ENCODE peak calls at places on chromosomes 11 and 22, in seven cellular contexts. K is mucosa of descending colon, Z is ovary, U is esophagus squamous epithelium, F is fibroblast of the aortic adventitia, A is GM12865, L is AG10803. P is an unnamed sample.

GRCh38 chr22:48975252-48975780 is 852.4 kb downstream of the BRD1 start:
- DNase-seq in K (no peak), Z (no peak), U (no peak), F (no peak), A (no peak), L (no peak), P (no peak)

GRCh38 chr11:123525511-123525918 is 95.4 kb downstream of the GRAMD1B start:
- DNase-seq in K (no peak), Z (no peak), U (no peak), F (no peak), A (no peak), L (peak), P (no peak)

GRCh38 chr11:103800406-103801114 is 235.9 kb upstream of the DDI1 start:
- DNase-seq in K (no peak), Z (peak), U (no peak), F (peak), A (no peak), L (peak), P (no peak)

GRCh38 chr11:63944987-63945386 is 6.2 kb downstream of the NAA40 start:
- DNase-seq in K (no peak), Z (peak), U (no peak), F (peak), A (no peak), L (peak), P (no peak)

GRCh38 chr22:38770257-38770949 is 14.6 kb upstream of the SUN2 start:
- DNase-seq in K (no peak), Z (no peak), U (no peak), F (no peak), A (no peak), L (no peak), P (no peak)

GRCh38 chr22:28903719-28904118 is 20.3 kb downstream of the ZNRF3 start:
- DNase-seq in K (no peak), Z (peak), U (no peak), F (peak), A (no peak), L (no peak), P (no peak)

GRCh38 chr11:62413060-62413696 is 5.7 kb upstream of the SCGB1A1 start:
- DNase-seq in K (no peak), Z (no peak), U (no peak), F (no peak), A (no peak), L (no peak), P (no peak)

GRCh38 chr11:65095974-65096806 is at the start of gene VPS51:
- DNase-seq in K (peak), Z (peak), U (peak), F (peak), A (peak), L (peak), P (peak)

GRCh38 chr22:27842994-27843431 is 41.5 kb upstream of the MN1 start:
- DNase-seq in K (no peak), Z (no peak), U (no peak), F (peak), A (no peak), L (peak), P (no peak)

GRCh38 chr22:39148024-39148726 is 4.3 kb downstream of the CBX7 start:
- DNase-seq in K (peak), Z (peak), U (no peak), F (no peak), A (no peak), L (no peak), P (no peak)

GRCh38 chr11:108824601-108825000 is 159.7 kb downstream of the DDX10 start:
- DNase-seq in K (no peak), Z (no peak), U (no peak), F (no peak), A (no peak), L (peak), P (no peak)

GRCh38 chr11:47269829-47270305 is at the start of gene MADD:
- DNase-seq in K (peak), Z (peak), U (peak), F (peak), A (peak), L (peak), P (peak)

GRCh38 chr22:31350410-31350863 is 4.3 kb upstream of the PATZ1 start:
- DNase-seq in K (peak), Z (no peak), U (no peak), F (no peak), A (no peak), L (no peak), P (no peak)

GRCh38 chr11:16905375-16905774 is 108.8 kb downstream of the PLEKHA7 start:
- DNase-seq in K (no peak), Z (no peak), U (no peak), F (no peak), A (no peak), L (no peak), P (no peak)

GRCh38 chr22:36467042-36467810 is 14.2 kb downstream of the TXN2 start:
- DNase-seq in K (peak), Z (peak), U (no peak), F (peak), A (no peak), L (peak), P (no peak)

GRCh38 chr11:79438631-79439429 is 2.0 kb downstream of the TENM4 start:
- DNase-seq in K (peak), Z (peak), U (no peak), F (peak), A (no peak), L (peak), P (peak)

GRCh38 chr22:41544671-41545476 is 604 bp upstream of the POLR3H start:
- DNase-seq in K (no peak), Z (no peak), U (no peak), F (no peak), A (peak), L (no peak), P (no peak)

GRCh38 chr11:46736146-46736545 is 17.1 kb downstream of the F2 start:
- DNase-seq in K (no peak), Z (no peak), U (no peak), F (no peak), A (no peak), L (no peak), P (no peak)

GRCh38 chr11:104964247-104964646 is 4.1 kb downstream of the CASP4 start:
- DNase-seq in K (no peak), Z (no peak), U (no peak), F (no peak), A (no peak), L (no peak), P (no peak)

GRCh38 chr11:1406571-1407485 is 17.1 kb downstream of the BRSK2 start:
- DNase-seq in K (no peak), Z (no peak), U (no peak), F (no peak), A (no peak), L (no peak), P (no peak)

GRCh38 chr22:31019276-31019930 is 50.3 kb downstream of the TUG1 start:
- DNase-seq in K (no peak), Z (no peak), U (no peak), F (no peak), A (no peak), L (no peak), P (no peak)

GRCh38 chr11:5690216-5690615 is 626 bp downstream of the TRIM22 start:
- DNase-seq in K (no peak), Z (no peak), U (no peak), F (peak), A (peak), L (peak), P (no peak)

GRCh38 chr11:282630-283360 is 4.6 kb downstream of the NLRP6 start:
- DNase-seq in K (no peak), Z (no peak), U (no peak), F (no peak), A (no peak), L (no peak), P (no peak)

GRCh38 chr11:96357794-96358193 is 14.8 kb upstream of the MAML2 start:
- DNase-seq in K (no peak), Z (no peak), U (no peak), F (no peak), A (peak), L (no peak), P (no peak)

GRCh38 chr22:42324991-42325710 is 54.7 kb upstream of the TCF20 start:
- DNase-seq in K (peak), Z (no peak), U (no peak), F (no peak), A (no peak), L (no peak), P (no peak)

GRCh38 chr11:24760681-24761080 is 263.8 kb downstream of the LUZP2 start:
- DNase-seq in K (no peak), Z (no peak), U (no peak), F (peak), A (no peak), L (no peak), P (no peak)

GRCh38 chr11:86660011-86660595 is 12.3 kb downstream of the ME3 start:
- DNase-seq in K (no peak), Z (no peak), U (no peak), F (peak), A (no peak), L (peak), P (no peak)

GRCh38 chr11:125591659-125592304 is 870 bp upstream of the STT3A start:
- DNase-seq in K (peak), Z (peak), U (no peak), F (peak), A (peak), L (peak), P (peak)

GRCh38 chr22:40637181-40638150 is 947 bp upstream of the MRTFA start:
- DNase-seq in K (peak), Z (no peak), U (no peak), F (no peak), A (peak), L (no peak), P (no peak)

GRCh38 chr11:117076941-117077659 is 21.1 kb downstream of the SIK3 start:
- DNase-seq in K (no peak), Z (no peak), U (no peak), F (no peak), A (peak), L (no peak), P (no peak)

GRCh38 chr11:65491614-65492386 is 7.0 kb upstream of the MALAT1 start:
- DNase-seq in K (peak), Z (peak), U (no peak), F (peak), A (peak), L (peak), P (peak)

GRCh38 chr11:2933376-2934056 is 4.3 kb upstream of the PHLDA2 start:
- DNase-seq in K (peak), Z (peak), U (no peak), F (peak), A (peak), L (peak), P (peak)

GRCh38 chr11:2934057-2934550 is 4.9 kb upstream of the PHLDA2 start:
- DNase-seq in K (no peak), Z (no peak), U (no peak), F (no peak), A (no peak), L (no peak), P (no peak)

GRCh38 chr11:2931771-2932738 is 2.8 kb upstream of the PHLDA2 start:
- DNase-seq in K (peak), Z (peak), U (no peak), F (no peak), A (no peak), L (no peak), P (peak)

GRCh38 chr11:2931416-2931746 is 2.2 kb upstream of the PHLDA2 start:
- DNase-seq in K (no peak), Z (no peak), U (no peak), F (no peak), A (no peak), L (no peak), P (no peak)

GRCh38 chr11:2932850-2933251 is 3.6 kb upstream of the PHLDA2 start:
- DNase-seq in K (peak), Z (peak), U (no peak), F (peak), A (no peak), L (peak), P (no peak)
- H3K4me3 ChIP-seq in K (no peak), Z (no peak), U (no peak), F (no peak), A (no peak), L (no peak), P (no peak)

GRCh38 chr11:20311444-20311843 is 52.1 kb upstream of the HTATIP2 start:
- DNase-seq in K (no peak), Z (no peak), U (no peak), F (no peak), A (no peak), L (no peak), P (no peak)
- TF ChIP-seq CTCF in K (no peak), Z (no peak), U (no peak), F (no peak), A (no peak), L (no peak), P (no peak)

GRCh38 chr11:82858133-82858532 is 42.1 kb downstream of the PRCP start:
- DNase-seq in K (no peak), Z (no peak), U (no peak), F (no peak), A (no peak), L (no peak), P (no peak)
- H3K4me3 ChIP-seq in K (no peak), Z (no peak), U (no peak), F (no peak), A (no peak), L (peak), P (no peak)

GRCh38 chr22:44739024-44739423 is 13.4 kb upstream of the ARHGAP8 start:
- DNase-seq in K (no peak), Z (no peak), U (no peak), F (no peak), A (no peak), L (no peak), P (no peak)
- TF ChIP-seq CTCF in K (no peak), Z (no peak), U (no peak), F (no peak), A (no peak), L (no peak), P (no peak)

GRCh38 chr22:46815896-46816721 is 53.7 kb downstream of the TBC1D22A start:
- DNase-seq in K (peak), Z (peak), U (no peak), F (peak), A (no peak), L (peak), P (no peak)
- H3K4me3 ChIP-seq in K (no peak), Z (no peak), U (no peak), F (no peak), A (no peak), L (no peak), P (no peak)

GRCh38 chr11:59201376-59201775 is 11.4 kb downstream of the MPEG1 start:
- DNase-seq in K (no peak), Z (no peak), U (no peak), F (no peak), A (peak), L (no peak), P (no peak)
- TF ChIP-seq CTCF in K (no peak), Z (no peak), U (peak), F (no peak), A (peak), L (peak), P (peak)

DNA sequence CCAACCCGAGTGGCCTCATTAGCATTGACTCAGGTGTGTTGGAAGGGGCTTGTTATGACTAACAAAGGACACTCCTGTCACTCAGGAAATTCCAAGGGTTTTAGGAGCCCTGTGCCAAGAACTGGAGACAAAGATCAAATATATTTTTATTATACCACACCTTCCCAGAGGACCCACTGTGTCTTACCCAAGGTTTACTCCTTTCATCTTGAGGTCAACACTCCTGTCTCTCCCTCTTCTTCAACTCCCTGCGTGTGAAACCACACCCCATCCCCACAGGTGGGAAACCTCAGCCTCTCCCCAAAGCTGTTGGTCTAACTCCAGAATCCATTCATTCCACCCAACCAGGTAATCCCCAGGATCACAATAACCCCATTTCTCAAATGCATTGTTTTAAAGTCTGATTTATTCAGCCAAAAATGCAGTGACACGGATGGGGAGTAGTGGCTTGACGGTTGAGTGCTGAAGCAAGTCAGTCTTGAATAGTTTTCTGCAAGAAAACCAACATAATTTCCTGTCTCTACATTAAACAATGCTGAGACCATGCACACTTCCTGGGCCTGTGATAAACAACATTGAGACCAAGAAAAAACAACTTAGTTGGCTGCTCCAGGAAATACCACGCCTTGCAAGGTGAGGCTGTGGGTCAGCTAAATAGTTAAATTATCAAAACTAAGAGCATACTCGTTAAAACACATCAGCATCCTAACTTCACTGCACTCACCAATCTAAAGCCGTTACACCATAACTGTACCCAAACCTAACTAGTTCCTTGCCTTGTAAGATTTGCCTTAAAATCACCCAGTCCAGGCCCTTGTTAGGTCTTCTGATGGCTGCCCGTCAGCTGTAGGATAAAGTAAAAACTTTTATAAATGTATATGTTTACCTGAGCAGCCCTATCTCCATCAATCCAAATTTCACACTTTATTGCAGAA is 38.5 kb upstream of the SPON1 start:
- DNase-seq in K (no peak), Z (no peak), U (no peak), F (no peak), A (peak), L (no peak), P (peak)
- H3K4me3 ChIP-seq in K (no peak), Z (no peak), U (no peak), F (no peak), A (no peak), L (no peak), P (no peak)

GRCh38 chr22:35258144-35258988 is 1.1 kb downstream of the HMGXB4 start:
- DNase-seq in K (peak), Z (no peak), U (no peak), F (peak), A (peak), L (peak), P (peak)
- TF ChIP-seq CTCF in K (no peak), Z (no peak), U (no peak), F (no peak), A (no peak), L (no peak), P (no peak)

GRCh38 chr11:15472405-15472799 is 357.7 kb downstream of the INSC start:
- DNase-seq in K (no peak), Z (no peak), U (no peak), F (no peak), A (no peak), L (no peak), P (no peak)
- H3K4me3 ChIP-seq in K (no peak), Z (no peak), U (no peak), F (no peak), A (no peak), L (no peak), P (no peak)

DNA sequence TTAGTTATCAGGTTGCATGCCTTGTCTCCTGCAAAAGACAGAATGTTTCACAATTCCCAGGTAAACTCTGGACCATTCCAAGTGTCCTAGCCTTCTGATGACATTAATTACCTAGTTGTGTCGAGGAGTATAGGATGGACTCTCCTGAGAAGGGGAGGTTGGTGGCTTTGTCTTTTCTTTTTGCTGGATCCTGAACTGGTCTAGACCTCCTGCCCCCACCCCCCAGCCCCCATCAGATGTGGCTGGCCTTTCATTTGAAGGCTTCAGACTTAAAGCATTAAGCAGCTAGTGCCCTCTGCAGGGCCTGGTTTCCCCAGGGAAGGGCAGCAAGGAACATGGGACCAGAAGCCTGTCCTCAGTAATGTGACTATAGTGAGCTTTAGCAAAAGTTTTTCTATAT is 9.7 kb downstream of the MCAM start:
- DNase-seq in K (no peak), Z (no peak), U (no peak), F (no peak), A (no peak), L (no peak), P (no peak)
- TF ChIP-seq CTCF in K (no peak), Z (no peak), U (no peak), F (no peak), A (no peak), L (no peak), P (peak)